ENCODE peak calls at places on chromosomes 1 and 21, in seven cellular contexts. L is IMR-90; B is uterus; I is foreskin keratinocyte; Y is effector memory CD4-positive, alpha-beta T cell; R is esophagus muscularis mucosa; W is GM23248. V is an unnamed sample. For H3K4me1, the result is how much of the 10 kb centered on the place peaks cover.

GRCh38 chr1:41173651-41174050 is 68.5 kb downstream of the SCMH1 start:
- DNase-seq in L (no peak), B (no peak), I (no peak), Y (no peak), R (no peak), W (no peak), V (no peak)

GRCh38 chr1:184658033-184658432 is 96.6 kb downstream of the EDEM3 start:
- DNase-seq in L (no peak), B (no peak), I (no peak), Y (no peak), R (peak), W (no peak), V (no peak)

GRCh38 chr1:42927920-42928505 is 30.7 kb downstream of the SLC2A1 start:
- DNase-seq in L (no peak), B (no peak), I (no peak), Y (no peak), R (no peak), W (no peak), V (no peak)

GRCh38 chr1:222555992-222556615 is 8.2 kb upstream of the HHIPL2 start:
- DNase-seq in L (peak), B (no peak), I (no peak), Y (no peak), R (no peak), W (no peak), V (no peak)

GRCh38 chr1:183281553-183282091 is 95.6 kb downstream of the LAMC2 start:
- DNase-seq in L (peak), B (peak), I (peak), Y (peak), R (peak), W (peak), V (peak)

GRCh38 chr1:237863234-237863633 is 27.5 kb downstream of the ZP4 start:
- DNase-seq in L (no peak), B (no peak), I (no peak), Y (no peak), R (no peak), W (no peak), V (no peak)

GRCh38 chr1:172122381-172122780 is 281.1 kb downstream of the DNM3 start:
- DNase-seq in L (no peak), B (no peak), I (no peak), Y (no peak), R (no peak), W (no peak), V (no peak)

GRCh38 chr1:197696372-197696771 is 78.9 kb downstream of the DENND1B start:
- DNase-seq in L (peak), B (no peak), I (peak), Y (no peak), R (no peak), W (peak), V (no peak)

GRCh38 chr1:26761217-26761616 is 26.5 kb upstream of the PIGV start:
- DNase-seq in L (no peak), B (no peak), I (no peak), Y (no peak), R (no peak), W (no peak), V (no peak)

GRCh38 chr1:214213136-214213535 is 67.8 kb upstream of the SMYD2 start:
- DNase-seq in L (peak), B (no peak), I (peak), Y (no peak), R (no peak), W (peak), V (no peak)

GRCh38 chr1:74205236-74205635 is 7.2 kb downstream of the FPGT start:
- DNase-seq in L (peak), B (no peak), I (peak), Y (no peak), R (no peak), W (peak), V (no peak)

GRCh38 chr1:248841702-248842395 is 3.8 kb downstream of the ZNF672 start:
- DNase-seq in L (peak), B (no peak), I (no peak), Y (no peak), R (no peak), W (peak), V (peak)

GRCh38 chr1:228361314-228362140 is 45.1 kb downstream of the TRIM11 start:
- DNase-seq in L (no peak), B (no peak), I (no peak), Y (no peak), R (no peak), W (no peak), V (no peak)

GRCh38 chr1:54845772-54846171 is 41.2 kb downstream of the DHCR24 start:
- DNase-seq in L (no peak), B (no peak), I (no peak), Y (no peak), R (no peak), W (no peak), V (no peak)

GRCh38 chr1:26838474-26839338 is 12.2 kb downstream of the ZDHHC18 start:
- DNase-seq in L (no peak), B (no peak), I (peak), Y (peak), R (no peak), W (no peak), V (no peak)

GRCh38 chr21:23162213-23162946 is 2164.2 kb downstream of the NCAM2 start:
- DNase-seq in L (no peak), B (no peak), I (peak), Y (no peak), R (no peak), W (no peak), V (no peak)

GRCh38 chr1:37999434-38000232 is 5.7 kb downstream of the FHL3 start:
- DNase-seq in L (peak), B (peak), I (no peak), Y (no peak), R (no peak), W (peak), V (no peak)

GRCh38 chr21:33962290-33962689 is 46.7 kb upstream of the ATP5PO start:
- DNase-seq in L (no peak), B (no peak), I (no peak), Y (no peak), R (no peak), W (no peak), V (no peak)

GRCh38 chr1:107277022-107277421 is 136.2 kb downstream of the NTNG1 start:
- DNase-seq in L (peak), B (peak), I (no peak), Y (no peak), R (no peak), W (peak), V (no peak)

GRCh38 chr1:26696645-26697440 is 1.0 kb downstream of the ARID1A start:
- DNase-seq in L (no peak), B (peak), I (no peak), Y (peak), R (no peak), W (peak), V (peak)

GRCh38 chr1:109802136-109802900 is 38.6 kb upstream of the EPS8L3 start:
- DNase-seq in L (no peak), B (peak), I (no peak), Y (peak), R (no peak), W (no peak), V (peak)

GRCh38 chr1:1510912-1511532 is 940 bp upstream of the ATAD3A start:
- DNase-seq in L (peak), B (no peak), I (no peak), Y (no peak), R (no peak), W (peak), V (no peak)

GRCh38 chr1:39370602-39371001 is 120.8 kb upstream of the BMP8A start:
- DNase-seq in L (no peak), B (no peak), I (no peak), Y (no peak), R (no peak), W (no peak), V (no peak)

GRCh38 chr1:39372105-39372504 is 119.3 kb upstream of the BMP8A start:
- DNase-seq in L (no peak), B (no peak), I (no peak), Y (no peak), R (no peak), W (no peak), V (no peak)

GRCh38 chr1:39368045-39368444 is 123.4 kb upstream of the BMP8A start:
- DNase-seq in L (no peak), B (no peak), I (no peak), Y (no peak), R (no peak), W (no peak), V (no peak)

DNA sequence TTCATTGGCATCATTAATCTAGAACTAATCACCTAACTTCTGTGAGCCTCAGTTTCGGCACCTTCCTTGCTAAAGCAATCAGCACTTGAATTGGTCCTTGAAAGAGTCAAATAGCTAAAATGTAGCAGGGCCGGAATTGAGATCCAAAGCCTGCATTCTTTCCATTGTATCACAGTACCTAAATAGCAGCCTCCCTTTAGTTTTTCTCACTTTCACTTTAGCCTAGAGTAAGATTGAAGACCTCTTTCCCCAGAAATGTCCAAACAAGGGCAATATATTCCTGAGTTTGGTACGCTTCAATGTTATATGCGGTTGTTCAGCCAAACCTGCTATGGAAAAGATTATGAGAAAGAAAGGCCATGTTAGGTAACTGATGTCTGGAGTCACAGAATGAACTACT is 121.9 kb upstream of the BMP8A start:
- DNase-seq in L (no peak), B (no peak), I (no peak), Y (no peak), R (no peak), W (no peak), V (no peak)
- H3K27ac ChIP-seq in L (no peak), B (peak), I (no peak), Y (no peak), R (peak), W (no peak), V (no peak)

GRCh38 chr1:19447550-19447949 is 37.8 kb downstream of the CAPZB start:
- DNase-seq in L (no peak), B (no peak), I (no peak), Y (no peak), R (no peak), W (no peak), V (no peak)
- H3K4me1 ChIP-seq in L (half or more), B (under half), I (under half), Y (under half), R (half or more), W (half or more), V (under half)

GRCh38 chr1:201918343-201918742 is 28.0 kb downstream of the LMOD1 start:
- DNase-seq in L (no peak), B (peak), I (no peak), Y (no peak), R (no peak), W (no peak), V (no peak)

GRCh38 chr1:201925301-201925567 is 21.1 kb downstream of the LMOD1 start:
- DNase-seq in L (no peak), B (no peak), I (no peak), Y (no peak), R (no peak), W (no peak), V (no peak)

GRCh38 chr1:201917362-201918033 is 28.8 kb downstream of the SHISA4 start:
- DNase-seq in L (peak), B (peak), I (no peak), Y (no peak), R (no peak), W (peak), V (no peak)

GRCh38 chr1:201925961-201926585 is 20.3 kb downstream of the LMOD1 start:
- DNase-seq in L (peak), B (peak), I (no peak), Y (no peak), R (no peak), W (no peak), V (no peak)

DNA sequence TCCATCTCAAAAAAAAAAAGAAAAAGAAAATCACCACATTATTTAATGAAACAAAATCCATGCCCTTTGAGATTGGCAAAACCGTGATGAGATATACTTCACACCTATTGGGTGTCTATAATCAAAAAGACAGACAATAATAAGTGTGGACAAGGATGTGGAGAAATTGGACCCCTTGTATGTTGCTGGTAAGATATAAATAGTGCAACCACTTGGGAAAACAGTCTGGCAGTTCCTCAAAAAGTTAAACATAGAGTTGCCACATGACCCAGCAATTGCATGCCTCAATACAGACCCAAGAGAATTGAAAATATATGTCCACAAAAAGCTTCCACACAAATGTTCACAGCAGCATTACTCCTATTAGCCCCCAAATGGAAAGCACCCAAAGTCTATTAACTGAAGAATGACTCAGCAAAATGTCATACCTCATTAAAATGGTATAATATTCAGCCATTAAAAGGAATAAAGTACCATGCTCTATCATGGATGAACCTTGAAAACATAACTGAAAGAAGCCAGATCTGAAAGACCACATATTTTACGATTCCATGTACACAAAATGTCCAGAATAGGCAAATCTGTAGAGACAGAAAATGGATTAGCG is 24.3 kb downstream of the LMOD1 start:
- DNase-seq in L (no peak), B (no peak), I (no peak), Y (no peak), R (no peak), W (no peak), V (no peak)
- H3K27ac ChIP-seq in L (no peak), B (peak), I (no peak), Y (no peak), R (peak), W (no peak), V (no peak)

DNA sequence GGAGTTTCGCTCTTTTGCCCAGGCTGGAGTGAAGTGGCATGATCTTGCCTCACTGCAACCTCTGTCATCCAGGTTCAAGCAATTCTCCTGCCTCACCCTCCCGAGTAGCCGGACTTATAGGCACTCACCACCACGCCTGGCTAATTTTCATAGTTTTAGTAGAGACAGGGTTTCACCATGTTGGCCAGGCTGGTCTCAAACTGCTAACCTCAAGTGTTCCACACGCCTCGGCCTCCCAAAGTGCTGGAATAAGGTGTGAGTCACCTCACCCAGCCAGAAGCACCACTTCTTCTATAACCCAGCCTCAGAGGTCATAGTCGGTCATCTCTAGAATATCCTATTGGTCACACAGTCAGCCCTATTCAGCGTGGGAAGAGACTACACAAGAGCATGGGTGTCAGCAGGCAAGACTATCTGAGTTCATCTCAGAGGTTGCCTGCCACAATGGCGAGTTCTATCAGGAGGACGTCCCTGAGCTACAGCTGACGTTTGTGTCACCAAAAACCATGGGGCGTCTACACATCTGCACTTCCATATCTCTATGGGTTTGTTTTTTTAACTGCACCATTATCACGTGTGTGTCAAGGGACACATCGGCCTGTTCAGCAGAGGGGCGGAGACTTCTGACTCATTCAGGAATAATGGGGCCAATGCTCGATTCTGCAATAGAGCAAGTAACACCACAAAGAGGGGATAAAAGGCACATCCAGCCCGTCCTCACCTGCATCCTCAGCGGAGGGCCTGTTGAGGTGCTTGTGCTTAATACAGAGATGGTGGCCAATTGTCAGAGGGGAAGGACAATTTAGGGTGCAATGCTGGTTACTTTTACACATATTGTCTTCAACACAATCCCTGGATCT is 256.3 kb upstream of the IRF2BP2 start:
- DNase-seq in L (peak), B (peak), I (no peak), Y (no peak), R (no peak), W (peak), V (no peak)
- H3K4me1 ChIP-seq in L (under half), B (under half), I (under half), Y (under half), R (half or more), W (under half), V (under half)

GRCh38 chr1:205965039-205965630 is 21.9 kb upstream of the SLC26A9 start:
- DNase-seq in L (no peak), B (no peak), I (no peak), Y (no peak), R (no peak), W (no peak), V (no peak)
- H3K27ac ChIP-seq in L (no peak), B (no peak), I (no peak), Y (no peak), R (no peak), W (no peak), V (no peak)

GRCh38 chr1:225886159-225887029 is 2.6 kb downstream of the LEFTY1 start:
- DNase-seq in L (peak), B (no peak), I (no peak), Y (no peak), R (no peak), W (no peak), V (no peak)
- H3K4me1 ChIP-seq in L (under half), B (under half), I (under half), Y (under half), R (under half), W (under half), V (under half)

DNA sequence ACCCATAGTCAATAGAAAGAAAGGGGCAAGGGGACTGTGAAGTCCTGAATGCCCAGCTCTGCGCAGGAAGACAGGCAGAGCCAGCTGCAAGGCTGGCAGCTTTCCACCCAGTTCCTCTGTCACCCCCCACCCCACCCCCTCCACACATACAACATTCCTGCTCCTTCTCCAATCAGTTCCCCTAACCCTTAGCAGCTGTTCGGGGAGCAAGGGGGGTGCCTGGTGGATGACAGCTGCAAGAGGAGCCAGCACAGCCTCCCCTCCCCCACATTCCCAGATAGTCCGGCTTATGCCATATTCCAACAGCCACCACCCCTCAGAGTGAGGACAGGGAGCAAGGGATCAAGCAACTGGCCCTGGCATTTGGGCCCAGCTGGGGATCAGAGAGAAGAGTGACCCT is 9.7 kb downstream of the ARHGEF2 start:
- DNase-seq in L (peak), B (no peak), I (no peak), Y (no peak), R (no peak), W (no peak), V (no peak)
- H3K27ac ChIP-seq in L (peak), B (peak), I (no peak), Y (peak), R (peak), W (peak), V (peak)

GRCh38 chr1:3671371-3672180 is 19.3 kb downstream of the TP73 start:
- DNase-seq in L (no peak), B (no peak), I (no peak), Y (no peak), R (no peak), W (no peak), V (no peak)

GRCh38 chr1:3669421-3669821 is 17.1 kb downstream of the TP73 start:
- DNase-seq in L (no peak), B (no peak), I (no peak), Y (no peak), R (no peak), W (peak), V (no peak)

GRCh38 chr1:3672231-3672970 is 20.1 kb downstream of the TP73 start:
- DNase-seq in L (no peak), B (no peak), I (no peak), Y (no peak), R (no peak), W (no peak), V (no peak)

GRCh38 chr1:3669971-3670431 is 17.7 kb downstream of the TP73 start:
- DNase-seq in L (no peak), B (no peak), I (no peak), Y (no peak), R (no peak), W (no peak), V (no peak)

GRCh38 chr1:3670823-3671251 is 18.5 kb downstream of the TP73 start:
- DNase-seq in L (no peak), B (no peak), I (no peak), Y (no peak), R (no peak), W (no peak), V (no peak)
- H3K4me1 ChIP-seq in L (under half), B (under half), I (under half), Y (under half), R (under half), W (under half), V (under half)

DNA sequence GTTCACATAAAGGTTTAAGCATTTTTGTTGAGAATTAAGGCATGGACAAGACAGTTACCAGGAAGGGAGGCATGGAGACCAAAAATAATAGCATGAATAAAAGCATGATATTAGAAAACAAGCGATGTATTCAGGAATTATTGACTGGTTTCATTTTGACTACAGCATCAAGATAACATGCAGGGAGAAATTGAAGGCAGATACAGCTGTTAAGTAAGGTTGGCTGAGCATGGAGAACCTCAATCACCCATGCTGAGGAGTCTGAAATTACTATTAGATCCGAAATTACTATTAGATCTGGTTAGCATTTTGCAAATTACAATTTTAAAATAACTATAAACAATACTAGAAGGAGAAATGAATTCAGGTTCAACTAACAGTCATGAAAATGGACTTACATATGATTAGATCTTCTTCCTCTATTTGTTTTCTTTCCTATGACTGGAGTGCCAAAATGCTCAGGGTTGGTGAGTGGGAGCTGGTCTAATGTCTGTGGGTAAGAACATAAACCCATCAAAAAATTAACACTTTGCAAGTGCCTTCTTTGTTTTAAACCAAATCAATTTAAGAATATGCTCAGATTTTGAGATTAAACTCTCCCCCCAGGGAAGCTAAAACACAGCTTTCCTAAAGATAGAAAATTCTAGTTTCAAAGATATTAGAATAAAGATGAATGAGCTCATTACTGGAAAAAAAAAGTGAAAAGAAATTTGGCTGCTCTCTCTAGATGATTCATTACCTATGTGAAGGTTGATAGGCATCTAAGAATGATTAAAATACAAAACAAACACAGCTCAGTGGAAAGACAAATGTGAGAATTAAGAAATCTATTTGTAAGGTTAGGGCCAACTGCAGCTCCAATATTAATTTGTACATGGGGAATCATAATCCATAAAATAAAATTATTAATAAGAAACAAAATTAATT is 81.7 kb downstream of the ARID4B start:
- DNase-seq in L (no peak), B (no peak), I (no peak), Y (no peak), R (no peak), W (peak), V (no peak)
- H3K27ac ChIP-seq in L (no peak), B (no peak), I (no peak), Y (peak), R (no peak), W (no peak), V (peak)

GRCh38 chr1:177181631-177182291 is 11.0 kb downstream of the BRINP2 start:
- DNase-seq in L (peak), B (no peak), I (no peak), Y (no peak), R (no peak), W (peak), V (no peak)
- H3K4me1 ChIP-seq in L (under half), B (under half), I (under half), Y (under half), R (under half), W (under half), V (under half)